ENCODE peak calls at places on chromosomes 2 and 18, in four cellular contexts. F is GM12878, W is K562, Q is H1. P is an unnamed sample.

GRCh38 chr2:219719521-219719920 is 92.1 kb downstream of the SLC4A3 start:
- DNase-seq in Q (no peak), F (no peak), W (no peak), P (no peak)

GRCh38 chr18:2963048-2963447 is 49.9 kb downstream of the LPIN2 start:
- DNase-seq in W (no peak), Q (no peak), F (no peak), P (no peak)

GRCh38 chr2:105806994-105807393 is 62.3 kb downstream of the NCK2 start:
- DNase-seq in W (no peak), Q (peak), F (no peak), P (no peak)

GRCh38 chr18:48750485-48751175 is 200.1 kb downstream of the SMAD7 start:
- DNase-seq in W (no peak), Q (no peak), F (no peak), P (no peak)

GRCh38 chr2:100692906-100693305 is 127.0 kb upstream of the NPAS2 start:
- DNase-seq in F (no peak), W (no peak), Q (peak), P (no peak)

GRCh38 chr2:24076849-24077534 is 866 bp upstream of the SF3B6 start:
- DNase-seq in Q (no peak), F (no peak), W (peak), P (peak)

GRCh38 chr2:127199223-127199622 is 20.9 kb downstream of the CYP27C1 start:
- DNase-seq in W (no peak), F (no peak), Q (no peak), P (no peak)

GRCh38 chr2:102451968-102452367 is 21.1 kb upstream of the SLC9A4 start:
- DNase-seq in F (no peak), Q (no peak), W (no peak), P (no peak)

GRCh38 chr2:8440029-8440778 is 241.7 kb upstream of the ID2 start:
- DNase-seq in W (no peak), Q (no peak), F (no peak), P (no peak)

GRCh38 chr2:9333591-9334171 is 89.6 kb downstream of the ITGB1BP1 start:
- DNase-seq in Q (no peak), W (peak), F (no peak), P (peak)

GRCh38 chr2:177123048-177123447 is 89.5 kb upstream of the HNRNPA3 start:
- DNase-seq in F (no peak), W (no peak), Q (no peak), P (no peak)

GRCh38 chr2:85413592-85414421 is 3.6 kb upstream of the CAPG start:
- DNase-seq in F (no peak), Q (peak), W (peak), P (no peak)

DNA sequence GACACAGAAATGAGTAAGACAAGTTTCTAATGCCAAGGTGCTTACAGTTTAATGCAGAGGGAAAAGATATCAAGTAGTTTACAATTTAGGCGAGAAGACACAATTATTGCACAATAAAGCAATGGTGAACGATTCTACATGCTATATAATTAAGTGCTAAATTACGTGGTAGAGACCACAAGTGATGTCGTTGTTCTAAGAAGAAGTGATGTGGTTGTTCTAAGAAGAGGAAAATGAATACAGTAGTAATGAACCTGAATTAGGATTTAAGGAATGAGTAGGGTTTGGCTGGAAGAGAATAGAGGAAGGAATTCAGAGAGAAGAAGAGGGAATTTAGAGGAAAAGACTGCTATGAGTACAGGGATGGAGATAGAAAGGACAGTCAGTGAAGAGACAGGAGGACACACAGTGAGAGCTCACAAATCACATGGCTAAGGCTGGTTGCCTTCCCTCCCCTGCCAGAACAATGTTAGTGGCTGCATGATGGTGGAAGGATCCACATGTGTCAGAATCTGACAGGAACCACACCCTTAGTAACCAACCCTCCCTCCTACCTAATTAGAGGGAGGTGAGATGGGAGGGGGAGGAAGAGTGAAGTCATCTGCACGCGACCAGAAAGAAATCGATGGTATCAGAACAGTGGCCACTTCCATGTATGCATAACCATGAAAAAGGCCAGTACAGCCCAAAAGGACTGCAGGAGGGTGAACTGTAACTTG is 44.7 kb downstream of the M1AP start:
- DNase-seq in Q (no peak), W (peak), F (no peak), P (no peak)
- TF ChIP-seq CTCF in Q (no peak), W (no peak), F (no peak), P (no peak)

GRCh38 chr2:170148161-170148560 is 29.8 kb upstream of the MYO3B start:
- DNase-seq in W (no peak), F (no peak), Q (no peak), P (no peak)
- TF ChIP-seq NRF1 in W (no peak), F (no peak), Q (no peak), P (no peak)

GRCh38 chr2:57943271-57943670 is 103.3 kb upstream of the VRK2 start:
- DNase-seq in Q (no peak), F (no peak), W (no peak), P (no peak)
- TF ChIP-seq GABPA in Q (no peak), F (no peak), W (no peak), P (no peak)

GRCh38 chr2:188089896-188090295 is 201.8 kb upstream of the GULP1 start:
- DNase-seq in F (no peak), W (no peak), Q (no peak), P (no peak)

GRCh38 chr2:188096910-188097309 is 194.8 kb upstream of the GULP1 start:
- DNase-seq in W (no peak), Q (no peak), F (no peak), P (no peak)

GRCh38 chr2:188085421-188085820 is 206.3 kb upstream of the GULP1 start:
- DNase-seq in F (no peak), W (no peak), Q (no peak), P (no peak)

DNA sequence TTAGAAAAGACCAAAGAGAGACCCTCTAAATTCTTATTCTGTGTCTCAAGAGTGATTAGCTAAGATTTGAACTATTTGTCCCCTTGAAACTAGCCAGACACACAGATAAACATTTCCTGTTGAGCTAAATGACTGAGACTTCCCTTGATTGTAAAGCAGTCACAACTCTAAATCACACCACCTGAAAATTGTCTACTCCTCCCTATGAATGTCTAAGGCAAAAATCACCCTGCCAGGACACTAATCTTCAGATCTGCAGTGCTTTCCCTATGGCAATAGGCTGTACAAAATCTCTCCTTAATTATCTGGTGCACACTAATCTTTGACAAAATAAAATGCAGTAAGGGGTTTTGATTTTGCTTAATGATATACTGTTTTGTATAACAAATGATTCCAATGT is 200.4 kb upstream of the GULP1 start:
- DNase-seq in F (no peak), W (no peak), Q (no peak), P (no peak)
- TF ChIP-seq CTCF in F (no peak), W (no peak), Q (no peak), P (no peak)

GRCh38 chr2:179746982-179747381 is 114.4 kb downstream of the ZNF385B start:
- DNase-seq in F (no peak), W (no peak), Q (no peak), P (no peak)

GRCh38 chr2:179749210-179749609 is 112.2 kb downstream of the ZNF385B start:
- DNase-seq in Q (no peak), W (no peak), F (no peak), P (no peak)

GRCh38 chr2:179745615-179746263 is 115.7 kb downstream of the ZNF385B start:
- DNase-seq in F (no peak), Q (no peak), W (no peak), P (no peak)

GRCh38 chr2:179751184-179751809 is 110.1 kb downstream of the ZNF385B start:
- DNase-seq in Q (no peak), F (no peak), W (peak), P (peak)
- TF ChIP-seq NRF1 in Q (no peak), F (no peak), W (no peak), P (no peak)